ENCODE peak calls at places on chromosomes 1 and 21, in eight cellular contexts. Y is NCI-H1092, E is neural crest cell, I is HS-27A, B is nucleus accumbens, T is GM20000, J is AG08395, Z is H7. A is an unnamed sample.

GRCh38 chr1:55477953-55478352 is 262.8 kb upstream of the USP24 start:
- DNase-seq in T (no peak), E (no peak), Z (no peak), B (no peak), I (no peak), J (no peak), Y (no peak), A (no peak)

GRCh38 chr1:32703479-32704291 is 1.1 kb upstream of the SYNC start:
- DNase-seq in Z (peak), Y (no peak), T (peak), B (peak), E (no peak), J (peak), I (peak), A (peak)

GRCh38 chr1:198553017-198553416 is 12.5 kb upstream of the ATP6V1G3 start:
- DNase-seq in E (no peak), Z (no peak), I (no peak), B (no peak), Y (no peak), J (no peak), T (no peak), A (no peak)

GRCh38 chr1:156752843-156753486 is 1.5 kb upstream of the HDGF start:
- DNase-seq in E (no peak), J (no peak), Y (no peak), Z (peak), I (no peak), B (no peak), T (no peak), A (no peak)

GRCh38 chr21:34074283-34075098 is 1.1 kb downstream of the MRPS6 start:
- DNase-seq in T (no peak), J (no peak), Y (no peak), Z (peak), E (peak), I (no peak), B (no peak), A (no peak)

GRCh38 chr1:173914366-173914871 is 2.7 kb downstream of the SERPINC1 start:
- DNase-seq in E (peak), Y (no peak), Z (peak), J (peak), B (no peak), T (peak), I (no peak), A (peak)

GRCh38 chr1:23422313-23422877 is 2.2 kb downstream of the TCEA3 start:
- DNase-seq in T (no peak), Y (peak), Z (no peak), E (no peak), B (no peak), I (no peak), J (peak), A (peak)

GRCh38 chr1:26493267-26493666 is 21.0 kb downstream of the HMGN2 start:
- DNase-seq in Z (no peak), B (no peak), I (no peak), J (no peak), Y (no peak), T (no peak), E (no peak), A (no peak)

GRCh38 chr1:82139751-82140468 is 339.2 kb downstream of the ADGRL2 start:
- DNase-seq in I (no peak), B (no peak), Z (no peak), J (no peak), Y (no peak), T (no peak), E (no peak), A (no peak)

GRCh38 chr1:188269956-188270355 is 1441.2 kb downstream of the PLA2G4A start:
- DNase-seq in I (no peak), E (no peak), B (no peak), T (no peak), Z (no peak), Y (no peak), J (no peak), A (no peak)

GRCh38 chr1:158150512-158150911 is 30.2 kb upstream of the CD1D start:
- DNase-seq in Y (no peak), E (no peak), Z (no peak), J (no peak), B (peak), T (no peak), I (no peak), A (no peak)

GRCh38 chr1:15895233-15895632 is 47.7 kb downstream of the SPEN start:
- DNase-seq in T (no peak), B (no peak), Z (no peak), I (no peak), E (no peak), J (no peak), Y (no peak), A (no peak)

GRCh38 chr1:1079408-1080121 is 5.5 kb upstream of the RNF223 start:
- DNase-seq in T (peak), E (no peak), J (peak), Y (no peak), I (peak), B (no peak), Z (peak), A (peak)

GRCh38 chr1:18211764-18212163 is 104.2 kb downstream of the IGSF21 start:
- DNase-seq in Z (peak), B (peak), E (no peak), I (no peak), J (no peak), Y (no peak), T (no peak), A (no peak)

GRCh38 chr1:10724052-10724494 is 72.4 kb downstream of the CASZ1 start:
- DNase-seq in Y (peak), I (peak), B (no peak), T (no peak), E (no peak), Z (no peak), J (no peak), A (peak)

GRCh38 chr21:30426732-30427131 is 1.0 kb upstream of the KRTAP13-3 start:
- DNase-seq in Y (no peak), Z (peak), B (no peak), E (no peak), T (no peak), I (no peak), J (no peak), A (no peak)

GRCh38 chr1:207619833-207620572 is 24.9 kb upstream of the CR1L start:
- DNase-seq in I (no peak), Z (peak), E (no peak), T (peak), B (peak), Y (no peak), J (peak), A (peak)

GRCh38 chr1:38651669-38652068 is 207.9 kb downstream of the RRAGC start:
- DNase-seq in Y (no peak), T (no peak), E (no peak), J (no peak), I (no peak), B (no peak), Z (no peak), A (no peak)

GRCh38 chr1:65813956-65814355 is 21.3 kb downstream of the PDE4B start:
- DNase-seq in E (no peak), I (no peak), Z (no peak), B (peak), J (no peak), Y (no peak), T (no peak), A (peak)

GRCh38 chr1:185973645-185974044 is 239.5 kb downstream of the HMCN1 start:
- DNase-seq in E (no peak), B (no peak), J (peak), I (peak), Y (no peak), T (no peak), Z (no peak), A (peak)

GRCh38 chr1:179366093-179366800 is 476 bp downstream of the AXDND1 start:
- DNase-seq in B (no peak), Y (no peak), E (no peak), Z (no peak), I (no peak), T (no peak), J (peak), A (no peak)

GRCh38 chr1:177163844-177164379 is 600 bp downstream of the ASTN1 start:
- DNase-seq in Y (peak), E (peak), B (peak), J (no peak), T (no peak), I (no peak), Z (no peak), A (no peak)

GRCh38 chr1:35808376-35809155 is 750 bp downstream of the AGO4 start:
- DNase-seq in Y (no peak), I (no peak), B (peak), E (peak), T (peak), Z (peak), J (peak), A (no peak)

GRCh38 chr1:248196965-248197364 is at the start of gene OR2M3:
- DNase-seq in Y (no peak), T (no peak), Z (no peak), I (no peak), J (no peak), B (no peak), E (no peak), A (no peak)

GRCh38 chr1:205916541-205916940 is 26.7 kb downstream of the SLC26A9 start:
- DNase-seq in J (peak), Y (no peak), I (no peak), T (no peak), B (no peak), E (no peak), Z (no peak), A (no peak)

GRCh38 chr21:34936299-34936698 is 112.8 kb downstream of the RUNX1 start:
- DNase-seq in E (no peak), T (no peak), Z (no peak), B (no peak), J (peak), Y (no peak), I (no peak), A (no peak)

GRCh38 chr21:38311765-38312164 is 55.0 kb downstream of the KCNJ15 start:
- DNase-seq in E (no peak), J (no peak), I (no peak), Z (no peak), B (no peak), T (no peak), Y (peak), A (no peak)

A was measured in H4.